ENCODE peak calls at places on chromosomes 5 and 9, in five cellular contexts. H is adipocyte, L is SW480, N is AG08395, D is NCI-H1092 treated with DMSO at 0.1 percent for 48 hours. Q is an unnamed sample.
A peak's percentile ranks its signal among the peaks of the same experiment; 100 is the strongest.

GRCh38 chr5:9115093-9115492 is 430.8 kb downstream of the SEMA5A start:
- DNase-seq in N (no peak), D (no peak), L (no peak), H (no peak), Q (no peak)

GRCh38 chr9:134871941-134872340 is 8.7 kb upstream of the FCN2 start:
- DNase-seq in L (no peak), N (no peak), H (no peak), D (no peak), Q (no peak)

GRCh38 chr5:166356096-166356495 is 1935.3 kb upstream of the WWC1 start:
- DNase-seq in N (no peak), D (no peak), L (no peak), H (no peak), Q (no peak)

GRCh38 chr9:84146893-84147705 is 166.5 kb downstream of the RMI1 start:
- DNase-seq in D (no peak), L (no peak), H (peak; percentile 40), N (peak; percentile 54), Q (peak; percentile 29)

GRCh38 chr5:34657550-34657921 is 1.4 kb downstream of the RAI14 start:
- DNase-seq in N (peak; percentile 46), L (peak; percentile 14), D (no peak), H (peak; percentile 75), Q (no peak)

GRCh38 chr9:128098017-128098935 is 29.3 kb downstream of the PTGES2 start:
- DNase-seq in L (peak; percentile 99), N (peak; percentile 88), H (peak; percentile 96), D (peak; percentile 67), Q (peak; percentile 99)

GRCh38 chr5:158858011-158858410 is 241.7 kb downstream of the EBF1 start:
- DNase-seq in H (no peak), D (no peak), N (no peak), L (no peak), Q (no peak)

GRCh38 chr5:95730730-95731570 is at the start of gene RHOBTB3:
- DNase-seq in H (peak; percentile 95), L (peak; percentile 95), N (peak; percentile 78), D (peak; percentile 80), Q (peak; percentile 72)

GRCh38 chr9:110871736-110872135 is 166.5 kb downstream of the LPAR1 start:
- DNase-seq in L (no peak), H (no peak), D (no peak), N (no peak), Q (no peak)

GRCh38 chr9:130500340-130500771 is 55.6 kb downstream of the ASS1 start:
- DNase-seq in N (no peak), L (no peak), D (peak; percentile 86), H (no peak), Q (no peak)

GRCh38 chr9:119639287-119639955 is 270.2 kb upstream of the BRINP1 start:
- DNase-seq in H (peak; percentile 56), N (no peak), L (peak; percentile 6), D (no peak), Q (no peak)

GRCh38 chr5:147403659-147404640 is 105.9 kb downstream of the DPYSL3 start:
- DNase-seq in H (peak; percentile 93), D (no peak), L (peak; percentile 93), N (peak; percentile 92), Q (no peak)

GRCh38 chr9:89892920-89893319 is 288.1 kb downstream of the GADD45G start:
- DNase-seq in H (no peak), D (no peak), N (no peak), L (no peak), Q (peak; percentile 52)

GRCh38 chr9:108104991-108105390 is 615.4 kb upstream of the KLF4 start:
- DNase-seq in D (no peak), L (no peak), H (no peak), N (no peak), Q (peak; percentile 23)

GRCh38 chr5:41722359-41722950 is 147.8 kb downstream of the OXCT1 start:
- DNase-seq in H (peak; percentile 8), D (no peak), N (peak; percentile 14), L (no peak), Q (no peak)

GRCh38 chr5:93603711-93604118 is 20.7 kb downstream of the NR2F1 start:
- DNase-seq in D (no peak), H (no peak), L (no peak), N (no peak), Q (no peak)

GRCh38 chr5:6781711-6782110 is 68.5 kb downstream of the TENT4A start:
- DNase-seq in L (peak; percentile 26), N (peak; percentile 33), H (peak; percentile 32), D (no peak), Q (no peak)

GRCh38 chr9:5897851-5898250 is 7.2 kb downstream of the MLANA start:
- DNase-seq in N (no peak), L (no peak), H (no peak), D (no peak), Q (no peak)

GRCh38 chr9:108991479-108991878 is 21.8 kb downstream of the CTNNAL1 start:
- DNase-seq in N (no peak), D (no peak), H (no peak), L (no peak), Q (no peak)

GRCh38 chr5:71910741-71911140 is 191.7 kb downstream of the CARTPT start:
- DNase-seq in N (no peak), D (no peak), L (no peak), H (no peak), Q (no peak)

GRCh38 chr9:116212986-116213672 is 59.5 kb downstream of the PAPPA start:
- DNase-seq in L (no peak), H (peak; percentile 46), N (no peak), D (no peak), Q (no peak)

GRCh38 chr9:20320921-20321320 is 301.4 kb downstream of the MLLT3 start:
- DNase-seq in H (no peak), L (no peak), D (no peak), N (no peak), Q (no peak)

GRCh38 chr5:125412561-125413535 is 666.4 kb upstream of the ZNF608 start:
- DNase-seq in L (peak; percentile 28), N (peak; percentile 49), H (peak; percentile 93), D (peak; percentile 84), Q (peak; percentile 76)

GRCh38 chr9:121902483-121903135 is 190.5 kb downstream of the TTLL11 start:
- DNase-seq in H (peak; percentile 92), L (no peak), D (no peak), N (peak; percentile 92), Q (peak; percentile 44)

GRCh38 chr5:158660726-158661125 is 439.0 kb downstream of the EBF1 start:
- DNase-seq in H (no peak), D (no peak), L (no peak), N (peak; percentile 39), Q (no peak)

GRCh38 chr5:130520211-130520610 is 615.9 kb downstream of the CHSY3 start:
- DNase-seq in D (no peak), L (no peak), N (peak; percentile 10), H (peak; percentile 40), Q (no peak)

GRCh38 chr9:121333950-121334773 is 35.9 kb downstream of the STOM start:
- DNase-seq in L (no peak), D (no peak), N (no peak), H (no peak), Q (no peak)

GRCh38 chr9:37784291-37784639 is 599 bp downstream of the EXOSC3 start:
- DNase-seq in H (peak; percentile 49), D (no peak), L (no peak), N (peak; percentile 18), Q (no peak)

GRCh38 chr9:134487066-134487710 is 154.4 kb upstream of the COL5A1 start:
- DNase-seq in N (no peak), H (no peak), D (no peak), L (no peak), Q (no peak)

GRCh38 chr9:73738741-73739530 is 587.3 kb downstream of the ANXA1 start:
- DNase-seq in H (peak; percentile 4), D (no peak), L (no peak), N (no peak), Q (no peak)

GRCh38 chr5:10797246-10797645 is 36.2 kb upstream of the DAP start:
- DNase-seq in D (no peak), H (peak; percentile 76), L (no peak), N (no peak), Q (no peak)

GRCh38 chr5:170572453-170572852 is 68.6 kb downstream of the KCNIP1 start:
- DNase-seq in N (no peak), L (peak; percentile 31), H (peak; percentile 1), D (no peak), Q (no peak)

GRCh38 chr9:92438900-92439526 is 14.7 kb upstream of the OMD start:
- DNase-seq in H (peak; percentile 72), D (no peak), N (peak; percentile 21), L (no peak), Q (no peak)